ENCODE peak calls at places on chromosome 11, in eight cellular contexts. A, V, T, L, D, W, Y and O are unnamed samples.

GRCh38 chr11:102664001-102664752 is 39.0 kb upstream of the MMP20 start:
- DNase-seq in L (peak), A (peak), Y (no peak), V (no peak), W (no peak), D (peak), T (no peak), O (no peak)

GRCh38 chr11:126193038-126193478 is 18.4 kb downstream of the RPUSD4 start:
- DNase-seq in V (no peak), L (no peak), T (no peak), A (no peak), Y (no peak), D (no peak), W (no peak), O (no peak)

GRCh38 chr11:65262381-65262680 is 569 bp downstream of the POLA2 start:
- DNase-seq in T (no peak), Y (no peak), V (peak), L (no peak), A (no peak), W (no peak), D (no peak), O (no peak)

GRCh38 chr11:16795146-16795545 is 56.7 kb downstream of the C11orf58 start:
- DNase-seq in D (no peak), V (no peak), W (no peak), Y (no peak), L (no peak), T (no peak), A (no peak), O (no peak)

GRCh38 chr11:61477126-61477525 is 31.4 kb upstream of the LRRC10B start:
- DNase-seq in W (no peak), V (no peak), A (no peak), D (no peak), L (no peak), T (no peak), Y (no peak), O (no peak)

GRCh38 chr11:10540546-10540914 is 457 bp downstream of the RNF141 start:
- DNase-seq in A (peak), L (peak), T (no peak), D (peak), Y (peak), W (no peak), V (no peak), O (no peak)

GRCh38 chr11:13012037-13012693 is 3.0 kb downstream of the RASSF10 start:
- DNase-seq in W (no peak), T (no peak), L (no peak), A (no peak), Y (no peak), V (no peak), D (no peak), O (no peak)

GRCh38 chr11:68498903-68499883 is 38.6 kb downstream of the PPP6R3 start:
- DNase-seq in T (no peak), Y (no peak), A (no peak), L (no peak), W (no peak), V (no peak), D (no peak), O (no peak)

GRCh38 chr11:128920651-128921050 is 22.0 kb downstream of the TP53AIP1 start:
- DNase-seq in V (no peak), T (no peak), A (no peak), W (no peak), D (no peak), Y (no peak), L (no peak), O (no peak)

GRCh38 chr11:74570266-74571061 is 21.9 kb upstream of the POLD3 start:
- DNase-seq in Y (no peak), V (peak), A (peak), L (peak), T (peak), D (peak), W (peak), O (peak)

GRCh38 chr11:28400236-28401100 is 292.3 kb downstream of the METTL15 start:
- DNase-seq in V (no peak), T (no peak), Y (no peak), A (no peak), W (no peak), L (no peak), D (no peak), O (no peak)

GRCh38 chr11:88335284-88335683 is 2.3 kb downstream of the CTSC start:
- DNase-seq in D (no peak), W (no peak), Y (no peak), T (no peak), A (peak), V (no peak), L (no peak), O (no peak)

GRCh38 chr11:15663778-15664218 is 549.1 kb downstream of the INSC start:
- DNase-seq in V (no peak), T (no peak), A (no peak), Y (no peak), L (peak), D (no peak), W (no peak), O (no peak)

GRCh38 chr11:128942807-128943430 is at the start of gene TP53AIP1:
- DNase-seq in Y (no peak), V (no peak), T (no peak), L (no peak), A (no peak), D (no peak), W (no peak), O (no peak)

GRCh38 chr11:111335124-111335535 is 36.8 kb downstream of the POU2AF3 start:
- DNase-seq in Y (no peak), V (no peak), T (no peak), L (no peak), D (no peak), W (no peak), A (no peak), O (no peak)

GRCh38 chr11:66727883-66728759 is 895 bp downstream of the SPTBN2 start:
- DNase-seq in V (peak), L (no peak), D (peak), W (peak), T (peak), A (no peak), Y (no peak), O (peak)

GRCh38 chr11:79768343-79768742 is 327.5 kb upstream of the TENM4 start:
- DNase-seq in Y (no peak), L (no peak), W (no peak), T (no peak), D (no peak), V (peak), A (no peak), O (no peak)

GRCh38 chr11:115916596-115916995 is 412.4 kb upstream of the CADM1 start:
- DNase-seq in L (no peak), W (no peak), A (no peak), V (no peak), D (no peak), Y (no peak), T (no peak), O (no peak)

GRCh38 chr11:130476200-130476921 is 27.9 kb downstream of the ADAMTS15 start:
- DNase-seq in D (no peak), L (no peak), T (peak), V (no peak), Y (no peak), A (no peak), W (no peak), O (peak)

GRCh38 chr11:102138677-102139076 is 28.4 kb downstream of the YAP1 start:
- DNase-seq in A (peak), T (no peak), W (peak), V (no peak), D (no peak), L (no peak), Y (no peak), O (no peak)

GRCh38 chr11:32255876-32256275 is 165.0 kb downstream of the RCN1 start:
- DNase-seq in W (no peak), A (no peak), D (no peak), Y (no peak), T (no peak), L (no peak), V (no peak), O (no peak)

GRCh38 chr11:44286268-44286880 is 23.6 kb downstream of the ALX4 start:
- DNase-seq in W (peak), V (peak), T (peak), L (peak), D (peak), A (peak), Y (no peak), O (peak)

GRCh38 chr11:47165294-47165840 is 11.3 kb downstream of the ARFGAP2 start:
- DNase-seq in W (no peak), D (no peak), Y (no peak), V (no peak), L (no peak), A (no peak), T (no peak), O (no peak)

GRCh38 chr11:65478411-65479183 is 20.2 kb upstream of the MALAT1 start:
- DNase-seq in V (peak), D (no peak), L (no peak), Y (no peak), T (no peak), W (no peak), A (peak), O (no peak)

GRCh38 chr11:2319791-2320481 is 18.1 kb downstream of the TSPAN32 start:
- DNase-seq in D (no peak), T (no peak), L (no peak), A (no peak), V (no peak), Y (peak), W (no peak), O (no peak)

GRCh38 chr11:130798280-130798679 is 118.0 kb downstream of the SNX19 start:
- DNase-seq in A (peak), W (peak), Y (no peak), T (no peak), L (no peak), V (no peak), D (no peak), O (no peak)

GRCh38 chr11:16945671-16946469 is 68.3 kb downstream of the PLEKHA7 start:
- DNase-seq in A (peak), L (peak), V (peak), D (peak), W (peak), Y (no peak), T (peak), O (peak)

GRCh38 chr11:117809236-117810055 is 12.4 kb upstream of the DSCAML1 start:
- DNase-seq in Y (no peak), L (peak), T (peak), A (peak), W (peak), D (no peak), V (peak), O (peak)

GRCh38 chr11:78657968-78658839 is 83.5 kb upstream of the NARS2 start:
- DNase-seq in V (no peak), Y (peak), D (no peak), L (no peak), W (no peak), T (no peak), A (no peak), O (no peak)

GRCh38 chr11:1336836-1337646 is 27.6 kb upstream of the TOLLIP start:
- DNase-seq in D (peak), W (peak), Y (no peak), A (no peak), V (peak), L (no peak), T (no peak), O (peak)

GRCh38 chr11:11038339-11039248 is 180.7 kb upstream of the ZBED5 start:
- DNase-seq in V (peak), A (no peak), L (no peak), T (no peak), Y (no peak), W (no peak), D (no peak), O (no peak)

GRCh38 chr11:115933564-115933963 is 429.3 kb upstream of the CADM1 start:
- DNase-seq in A (no peak), L (no peak), T (no peak), W (no peak), D (no peak), Y (no peak), V (no peak), O (no peak)

GRCh38 chr11:44681698-44682097 is 45.1 kb upstream of the TSPAN18 start:
- DNase-seq in A (peak), Y (no peak), T (no peak), D (no peak), V (no peak), L (no peak), W (peak), O (no peak)

GRCh38 chr11:100562102-100562501 is 125.0 kb upstream of the ARHGAP42 start:
- DNase-seq in W (peak), T (no peak), Y (no peak), V (no peak), A (peak), D (no peak), L (no peak), O (no peak)

GRCh38 chr11:100563541-100564280 is 123.4 kb upstream of the ARHGAP42 start:
- DNase-seq in T (no peak), D (no peak), A (peak), L (no peak), W (no peak), Y (no peak), V (no peak), O (no peak)

GRCh38 chr11:100561325-100561724 is 125.8 kb upstream of the ARHGAP42 start:
- DNase-seq in D (no peak), V (no peak), W (no peak), L (no peak), T (no peak), A (no peak), Y (no peak), O (no peak)

GRCh38 chr11:100557830-100558611 is 129.1 kb upstream of the ARHGAP42 start:
- DNase-seq in W (peak), L (no peak), Y (no peak), A (no peak), T (no peak), D (no peak), V (no peak), O (no peak)

GRCh38 chr11:100560606-100561005 is 126.5 kb upstream of the ARHGAP42 start:
- DNase-seq in W (no peak), L (no peak), T (no peak), Y (no peak), A (no peak), D (no peak), V (no peak), O (no peak)
- TF ChIP-seq CTCF in W (no peak), L (no peak), T (no peak), Y (no peak), A (no peak), D (no peak), V (no peak), O (no peak)

GRCh38 chr11:84775503-84775902 is 851.6 kb downstream of the DLG2 start:
- DNase-seq in Y (no peak), W (no peak), T (no peak), D (no peak), L (no peak), V (no peak), A (no peak), O (no peak)

GRCh38 chr11:84780689-84781293 is 846.4 kb downstream of the DLG2 start:
- DNase-seq in A (peak), L (no peak), T (no peak), V (no peak), Y (no peak), D (peak), W (peak), O (no peak)
- TF ChIP-seq CTCF in A (peak), L (peak), T (peak), V (peak), Y (peak), D (peak), W (peak), O (no peak)

GRCh38 chr11:22928207-22928917 is 68.1 kb upstream of the CCDC179 start:
- DNase-seq in Y (no peak), D (no peak), L (no peak), A (peak), T (no peak), V (no peak), W (no peak), O (no peak)
- TF ChIP-seq CTCF in Y (no peak), D (peak), L (peak), A (peak), T (no peak), V (no peak), W (no peak), O (no peak)

GRCh38 chr11:20429216-20429615 is 41.7 kb downstream of the PRMT3 start:
- DNase-seq in A (no peak), W (no peak), V (no peak), Y (no peak), T (no peak), D (no peak), L (no peak), O (no peak)
- TF ChIP-seq CTCF in A (no peak), W (no peak), V (no peak), Y (no peak), T (no peak), D (no peak), L (no peak), O (no peak)